ENCODE peak calls at places on chromosomes 13 and 19, in six cellular contexts. One of them, this sample, is unnamed.

GRCh38 chr19:51715850-51716249 is 7.9 kb downstream of the HAS1 start:
- DNase-seq in stimulated activated CD4-positive, alpha-beta T cell treated with anti-CD3 and anti-CD28 coated beads, Interleukin-1b, Interleukin-23, amount 100 ng/mL, for 24 hours: no peak
- DNase-seq in activated CD4-positive, alpha-beta T cell treated with anti-CD3 and anti-CD28 coated beads, Interleukin-2, amount 50 U/mL, for 1 hour: no peak
- DNase-seq in nephron progenitor cell: no peak
- DNase-seq in D341Med: no peak
- DNase-seq in T-cell: no peak
- DNase-seq in this sample: no peak

GRCh38 chr19:42284641-42285341 is 15.7 kb downstream of the CIC start:
- DNase-seq in stimulated activated CD4-positive, alpha-beta T cell treated with anti-CD3 and anti-CD28 coated beads, Interleukin-1b, Interleukin-23, amount 100 ng/mL, for 24 hours: no peak
- DNase-seq in activated CD4-positive, alpha-beta T cell treated with anti-CD3 and anti-CD28 coated beads, Interleukin-2, amount 50 U/mL, for 1 hour: no peak
- DNase-seq in nephron progenitor cell: no peak
- DNase-seq in D341Med: no peak
- DNase-seq in T-cell: no peak
- DNase-seq in this sample: peak; percentile 37

GRCh38 chr19:13277104-13277809 is 127.0 kb downstream of the IER2 start:
- DNase-seq in stimulated activated CD4-positive, alpha-beta T cell treated with anti-CD3 and anti-CD28 coated beads, Interleukin-1b, Interleukin-23, amount 100 ng/mL, for 24 hours: peak; percentile 32
- DNase-seq in activated CD4-positive, alpha-beta T cell treated with anti-CD3 and anti-CD28 coated beads, Interleukin-2, amount 50 U/mL, for 1 hour: peak; percentile 50
- DNase-seq in nephron progenitor cell: peak; percentile 61
- DNase-seq in D341Med: peak; percentile 80
- DNase-seq in T-cell: peak; percentile 60
- DNase-seq in this sample: peak; percentile 82

GRCh38 chr19:10961763-10962536 is 1.1 kb downstream of the SMARCA4 start:
- DNase-seq in stimulated activated CD4-positive, alpha-beta T cell treated with anti-CD3 and anti-CD28 coated beads, Interleukin-1b, Interleukin-23, amount 100 ng/mL, for 24 hours: no peak
- DNase-seq in activated CD4-positive, alpha-beta T cell treated with anti-CD3 and anti-CD28 coated beads, Interleukin-2, amount 50 U/mL, for 1 hour: no peak
- DNase-seq in nephron progenitor cell: no peak
- DNase-seq in D341Med: no peak
- DNase-seq in T-cell: no peak
- DNase-seq in this sample: no peak

GRCh38 chr19:29211562-29212416 is 1.2 kb downstream of the UQCRFS1 start:
- DNase-seq in stimulated activated CD4-positive, alpha-beta T cell treated with anti-CD3 and anti-CD28 coated beads, Interleukin-1b, Interleukin-23, amount 100 ng/mL, for 24 hours: no peak
- DNase-seq in activated CD4-positive, alpha-beta T cell treated with anti-CD3 and anti-CD28 coated beads, Interleukin-2, amount 50 U/mL, for 1 hour: no peak
- DNase-seq in nephron progenitor cell: no peak
- DNase-seq in D341Med: no peak
- DNase-seq in T-cell: no peak
- DNase-seq in this sample: no peak

GRCh38 chr19:18308948-18309325 is 13.9 kb downstream of the LSM4 start:
- DNase-seq in stimulated activated CD4-positive, alpha-beta T cell treated with anti-CD3 and anti-CD28 coated beads, Interleukin-1b, Interleukin-23, amount 100 ng/mL, for 24 hours: no peak
- DNase-seq in activated CD4-positive, alpha-beta T cell treated with anti-CD3 and anti-CD28 coated beads, Interleukin-2, amount 50 U/mL, for 1 hour: no peak
- DNase-seq in nephron progenitor cell: no peak
- DNase-seq in D341Med: peak; percentile 18
- DNase-seq in T-cell: no peak
- DNase-seq in this sample: no peak

GRCh38 chr13:94609196-94609595 is 7.5 kb downstream of the GPR180 start:
- DNase-seq in stimulated activated CD4-positive, alpha-beta T cell treated with anti-CD3 and anti-CD28 coated beads, Interleukin-1b, Interleukin-23, amount 100 ng/mL, for 24 hours: no peak
- DNase-seq in activated CD4-positive, alpha-beta T cell treated with anti-CD3 and anti-CD28 coated beads, Interleukin-2, amount 50 U/mL, for 1 hour: no peak
- DNase-seq in nephron progenitor cell: no peak
- DNase-seq in D341Med: no peak
- DNase-seq in T-cell: no peak
- DNase-seq in this sample: no peak

GRCh38 chr13:112042496-112042895 is 24.5 kb upstream of the SOX1 start:
- DNase-seq in stimulated activated CD4-positive, alpha-beta T cell treated with anti-CD3 and anti-CD28 coated beads, Interleukin-1b, Interleukin-23, amount 100 ng/mL, for 24 hours: no peak
- DNase-seq in activated CD4-positive, alpha-beta T cell treated with anti-CD3 and anti-CD28 coated beads, Interleukin-2, amount 50 U/mL, for 1 hour: no peak
- DNase-seq in nephron progenitor cell: no peak
- DNase-seq in D341Med: no peak
- DNase-seq in T-cell: no peak
- DNase-seq in this sample: no peak

This sample was measured in naive thymus-derived CD4-positive, alpha-beta T cell.